ENCODE peak calls at places on chromosomes 3 and 15, in nine cellular contexts. K is thoracic aorta, N is uterus, F is esophagus squamous epithelium, O is PC-3, D is upper lobe of left lung, P is IMR-90, B is cardiac muscle cell, J is keratinocyte. W is an unnamed sample.

GRCh38 chr15:101579766-101580165 is 72.4 kb downstream of the TM2D3 start:
- DNase-seq in P (peak; percentile 26), N (no peak), B (no peak), D (no peak), F (no peak), K (no peak), O (peak; percentile 88), J (peak; percentile 70), W (no peak)

GRCh38 chr15:48865387-48866079 is 12.4 kb upstream of the EID1 start:
- DNase-seq in D (no peak), O (no peak), N (no peak), B (peak; percentile 81), K (no peak), F (no peak), P (peak; percentile 71), J (no peak), W (no peak)

GRCh38 chr3:160748226-160748625 is 7.8 kb upstream of the PPM1L start:
- DNase-seq in O (no peak), N (no peak), F (no peak), P (no peak), K (no peak), B (no peak), D (no peak), J (no peak), W (no peak)

GRCh38 chr3:56904526-56905245 is 102.9 kb upstream of the ARHGEF3 start:
- DNase-seq in N (no peak), B (no peak), P (no peak), J (no peak), F (no peak), K (no peak), O (no peak), D (no peak), W (no peak)

GRCh38 chr15:74406992-74407705 is 26.6 kb downstream of the SEMA7A start:
- DNase-seq in N (peak; percentile 75), D (no peak), B (peak; percentile 91), P (peak; percentile 93), F (no peak), K (no peak), O (peak; percentile 90), J (no peak), W (peak; percentile 74)

GRCh38 chr3:188326111-188326510 is 172.2 kb downstream of the LPP start:
- DNase-seq in O (no peak), D (no peak), N (no peak), K (no peak), J (no peak), F (no peak), P (no peak), B (peak; percentile 47), W (no peak)

GRCh38 chr3:80285370-80285769 is 517.6 kb upstream of the ROBO1 start:
- DNase-seq in K (no peak), N (no peak), J (no peak), D (no peak), B (peak; percentile 5), F (no peak), P (no peak), O (peak; percentile 57), W (no peak)

GRCh38 chr3:123449092-123449985 is 449 bp upstream of the ADCY5 start:
- DNase-seq in K (no peak), B (peak; percentile 38), N (peak; percentile 33), O (no peak), P (peak; percentile 10), F (no peak), J (no peak), D (no peak), W (no peak)

GRCh38 chr3:100602506-100603444 is 6.6 kb upstream of the ADGRG7 start:
- DNase-seq in P (peak; percentile 54), N (no peak), B (peak; percentile 8), D (no peak), K (no peak), J (no peak), O (peak; percentile 75), F (no peak), W (no peak)

GRCh38 chr15:101318147-101318809 is 23.2 kb upstream of the SNRPA1 start:
- DNase-seq in B (no peak), D (peak; percentile 22), P (no peak), K (no peak), F (no peak), O (no peak), N (peak; percentile 3), J (no peak), W (no peak)

GRCh38 chr15:90387534-90388461 is at the start of gene IQGAP1:
- DNase-seq in K (peak; percentile 93), O (peak; percentile 97), D (peak; percentile 99), P (peak; percentile 94), F (peak; percentile 80), J (peak; percentile 84), B (peak; percentile 98), N (peak; percentile 98), W (peak; percentile 90)

GRCh38 chr15:88467935-88468528 is 524 bp downstream of the MRPS11 start:
- DNase-seq in K (no peak), P (peak; percentile 14), B (peak; percentile 22), J (no peak), O (no peak), N (no peak), F (no peak), D (no peak), W (no peak)

GRCh38 chr3:149507491-149508324 is 33.2 kb downstream of the TM4SF4 start:
- DNase-seq in J (no peak), P (no peak), F (no peak), N (no peak), K (peak; percentile 69), D (peak; percentile 71), O (no peak), B (peak; percentile 72), W (no peak)

GRCh38 chr15:73538123-73538522 is 95.1 kb downstream of the NPTN start:
- DNase-seq in B (no peak), J (no peak), F (no peak), N (no peak), K (no peak), D (no peak), P (no peak), O (no peak), W (no peak)

GRCh38 chr15:32747886-32748285 is 30.1 kb downstream of the GREM1 start:
- DNase-seq in D (no peak), J (no peak), B (no peak), F (no peak), K (no peak), P (no peak), O (no peak), N (no peak), W (no peak)

DNA sequence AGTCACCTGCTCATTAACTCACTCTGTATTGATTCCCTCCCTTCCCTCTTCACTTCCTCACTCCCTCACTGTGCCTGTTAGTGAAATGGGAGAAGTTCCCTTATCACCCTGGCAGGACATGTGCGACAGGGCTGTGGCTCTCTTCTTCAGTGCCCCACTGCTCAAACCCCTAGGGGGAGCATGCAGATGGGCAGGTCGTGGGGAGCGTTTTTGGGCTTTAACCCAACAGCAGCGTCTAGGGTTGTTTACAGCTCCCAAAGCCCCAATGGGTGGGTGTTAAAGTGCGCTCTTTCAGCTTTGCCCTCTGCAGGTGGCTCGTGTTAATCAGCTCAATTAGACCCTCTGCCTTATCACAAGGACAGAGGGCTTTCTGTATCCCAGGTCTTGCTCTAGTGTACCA is 447.8 kb upstream of the PROK2 start:
- DNase-seq in P (no peak), N (no peak), J (no peak), O (no peak), D (no peak), B (no peak), F (no peak), K (no peak), W (no peak)
- TF ChIP-seq CTCF in P (no peak), N (no peak), J (no peak), O (no peak), D (no peak), B (no peak), F (no peak), K (no peak), W (no peak)

DNA sequence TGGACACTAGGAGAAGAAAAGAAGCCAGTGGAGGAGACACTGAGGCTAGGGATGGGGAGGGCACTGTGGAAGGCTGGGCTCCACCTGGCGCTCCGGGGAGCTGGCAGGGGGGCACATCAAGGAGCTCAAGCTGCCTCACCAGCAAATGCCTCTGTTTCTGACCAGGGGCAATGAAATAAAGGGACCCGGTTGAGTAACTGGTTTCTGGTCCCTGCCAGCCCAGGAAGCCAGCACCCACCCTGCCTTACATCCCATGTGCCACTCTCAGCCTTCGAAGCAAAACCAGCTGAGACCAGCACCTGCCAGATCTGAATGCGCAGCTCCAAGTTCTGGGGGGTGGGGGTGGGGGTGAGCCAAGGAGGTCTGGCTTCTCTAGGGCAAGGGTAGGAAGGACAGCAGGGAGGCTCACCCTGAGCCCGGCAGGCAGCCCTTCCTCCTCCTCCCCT is 359 bp upstream of the PAK6 start:
- DNase-seq in J (no peak), O (no peak), N (no peak), D (no peak), K (no peak), F (no peak), P (no peak), B (no peak), W (no peak)
- H3K4me3 ChIP-seq in J (peak overlapping the region; percentile 17), O (peak overlapping the region; percentile 67), N (peak overlapping the region; percentile 24), D (peak overlapping the region; percentile 38), K (peak overlapping the region; percentile 65), F (peak overlapping the region; percentile 63), P (no peak overlapping the region), B (peak overlapping the region; percentile 15), W (peak overlapping the region; percentile 53)

GRCh38 chr15:65085207-65085753 is 8.7 kb downstream of the KBTBD13 start:
- DNase-seq in F (no peak), N (no peak), J (no peak), K (no peak), B (no peak), D (peak; percentile 66), P (no peak), O (no peak), W (no peak)
- H3K27ac ChIP-seq in F (peak overlapping the region; percentile 2), N (peak overlapping the region; percentile 94), J (no peak overlapping the region), K (peak overlapping the region; percentile 96), B (no peak overlapping the region), D (peak overlapping the region; percentile 87), P (no peak overlapping the region), O (no peak overlapping the region), W (no peak overlapping the region)

GRCh38 chr3:170486398-170486797 is 67.7 kb downstream of the CLDN11 start:
- DNase-seq in J (no peak), F (no peak), D (no peak), K (no peak), N (no peak), P (no peak), B (no peak), O (no peak), W (no peak)

GRCh38 chr3:170485696-170486095 is 67.0 kb downstream of the CLDN11 start:
- DNase-seq in B (no peak), N (no peak), D (no peak), O (no peak), P (no peak), K (no peak), F (no peak), J (no peak), W (no peak)

GRCh38 chr3:170485294-170485693 is 66.6 kb downstream of the CLDN11 start:
- DNase-seq in P (no peak), J (no peak), K (no peak), F (no peak), D (no peak), N (no peak), B (no peak), O (no peak), W (no peak)

GRCh38 chr3:170488802-170489201 is 70.1 kb downstream of the CLDN11 start:
- DNase-seq in N (no peak), D (no peak), P (peak; percentile 78), J (no peak), K (no peak), B (peak; percentile 91), O (peak; percentile 71), F (no peak), W (peak; percentile 51)

GRCh38 chr3:170487091-170487490 is 68.4 kb downstream of the CLDN11 start:
- DNase-seq in J (no peak), F (no peak), N (no peak), K (no peak), B (no peak), O (no peak), P (no peak), D (no peak), W (no peak)
- TF ChIP-seq CTCF in J (no peak), F (no peak), N (no peak), K (no peak), B (no peak), O (no peak), P (no peak), D (no peak), W (no peak)